ENCODE peak calls at places on chromosomes 1 and 21, in four cellular contexts. V is fibroblast of the aortic adventitia, X is tibial artery, L is GM10248. R is an unnamed sample.

GRCh38 chr1:159869173-159869572 is 6.7 kb upstream of the VSIG8 start:
- DNase-seq in L (no peak), X (no peak), V (peak), R (peak)

GRCh38 chr1:166395729-166396128 is 228.9 kb upstream of the FAM78B start:
- DNase-seq in X (no peak), L (no peak), V (no peak), R (no peak)

GRCh38 chr1:159949123-159949522 is 3.7 kb upstream of the IGSF9 start:
- DNase-seq in L (no peak), X (no peak), V (no peak), R (no peak)

GRCh38 chr1:82153282-82153630 is 352.5 kb downstream of the ADGRL2 start:
- DNase-seq in X (no peak), V (peak), L (no peak), R (no peak)

GRCh38 chr1:13624526-13624925 is 40.9 kb downstream of the PDPN start:
- DNase-seq in L (no peak), X (no peak), V (no peak), R (no peak)

GRCh38 chr1:240455228-240455821 is 156.6 kb downstream of the GREM2 start:
- DNase-seq in L (no peak), X (no peak), V (peak), R (no peak)

GRCh38 chr1:68168545-68169065 is 63.7 kb downstream of the WLS start:
- DNase-seq in V (peak), X (no peak), L (no peak), R (no peak)

GRCh38 chr1:235639586-235640205 is 9.9 kb downstream of the GNG4 start:
- DNase-seq in X (no peak), L (no peak), V (no peak), R (no peak)

GRCh38 chr1:212062832-212063438 is 27.4 kb downstream of the DTL start:
- DNase-seq in V (peak), L (peak), X (no peak), R (peak)

GRCh38 chr1:55640708-55641473 is 425.7 kb upstream of the USP24 start:
- DNase-seq in L (peak), X (peak), V (peak), R (peak)

GRCh38 chr1:13699510-13699909 is 478 bp upstream of the PRDM2 start:
- DNase-seq in X (no peak), L (peak), V (no peak), R (no peak)

GRCh38 chr1:58013237-58013636 is 533.3 kb downstream of the OMA1 start:
- DNase-seq in X (no peak), V (no peak), L (no peak), R (no peak)

GRCh38 chr1:55524013-55524412 is 308.8 kb upstream of the USP24 start:
- DNase-seq in V (no peak), L (no peak), X (no peak), R (no peak)

GRCh38 chr21:41316641-41317392 is at the start of gene FAM3B:
- DNase-seq in V (no peak), L (no peak), X (no peak), R (no peak)

GRCh38 chr1:243693764-243694163 is 156.3 kb downstream of the AKT3 start:
- DNase-seq in L (no peak), V (no peak), X (no peak), R (no peak)

GRCh38 chr1:178619523-178619922 is 105.5 kb upstream of the RALGPS2 start:
- DNase-seq in V (no peak), X (no peak), L (no peak), R (no peak)

GRCh38 chr1:20981903-20982695 is 194.6 kb downstream of the EIF4G3 start:
- DNase-seq in V (peak), X (no peak), L (no peak), R (peak)

GRCh38 chr21:42381347-42381984 is 14.4 kb downstream of the TMPRSS3 start:
- DNase-seq in X (no peak), V (peak), L (no peak), R (no peak)

GRCh38 chr1:200154069-200154767 is 126.7 kb downstream of the NR5A2 start:
- DNase-seq in X (no peak), V (no peak), L (peak), R (no peak)

GRCh38 chr1:237938553-237938952 is 47.8 kb upstream of the ZP4 start:
- DNase-seq in L (no peak), X (no peak), V (no peak), R (no peak)

GRCh38 chr1:27339213-27339612 is 2.6 kb upstream of the SYTL1 start:
- DNase-seq in V (no peak), X (no peak), L (no peak), R (no peak)

GRCh38 chr1:155669233-155670162 is 19.1 kb downstream of the YY1AP1 start:
- DNase-seq in X (no peak), L (no peak), V (no peak), R (no peak)

DNA sequence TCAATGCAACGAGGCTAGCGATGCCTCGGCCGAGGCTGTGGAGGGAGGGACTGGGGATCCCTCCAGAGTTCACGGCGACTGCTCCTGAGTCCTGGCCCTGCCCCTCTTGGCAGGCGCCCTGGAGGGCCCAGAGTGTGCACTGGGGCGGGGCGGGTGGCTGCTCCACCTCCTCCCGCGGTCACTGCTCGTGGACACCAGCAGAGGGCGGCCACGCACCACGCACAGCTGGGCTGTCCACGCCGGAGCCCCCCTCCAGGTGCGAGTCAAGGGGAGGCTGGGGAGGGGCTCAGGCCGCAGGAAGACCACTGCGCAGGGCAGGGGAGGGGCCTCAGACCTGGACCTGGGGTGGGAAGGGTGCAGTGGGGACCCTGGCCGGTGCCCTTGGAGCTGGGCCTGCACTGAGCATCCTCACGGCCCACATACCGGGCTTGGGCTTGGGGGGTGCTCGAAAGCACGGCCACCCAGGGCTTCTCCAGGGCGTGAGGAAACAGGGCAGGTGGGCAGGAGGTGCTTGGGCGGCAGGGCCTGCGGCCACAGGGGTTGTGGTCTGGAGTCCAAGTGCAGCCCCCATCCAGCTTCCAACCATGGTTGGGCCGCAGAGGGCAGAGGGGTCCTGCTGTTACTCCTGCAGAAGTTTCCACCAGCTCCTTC is 20.6 kb upstream of the TTC34 start:
- DNase-seq in X (no peak), L (no peak), V (no peak), R (no peak)
- TF ChIP-seq CTCF in X (peak), L (peak), V (no peak), R (peak)

DNA sequence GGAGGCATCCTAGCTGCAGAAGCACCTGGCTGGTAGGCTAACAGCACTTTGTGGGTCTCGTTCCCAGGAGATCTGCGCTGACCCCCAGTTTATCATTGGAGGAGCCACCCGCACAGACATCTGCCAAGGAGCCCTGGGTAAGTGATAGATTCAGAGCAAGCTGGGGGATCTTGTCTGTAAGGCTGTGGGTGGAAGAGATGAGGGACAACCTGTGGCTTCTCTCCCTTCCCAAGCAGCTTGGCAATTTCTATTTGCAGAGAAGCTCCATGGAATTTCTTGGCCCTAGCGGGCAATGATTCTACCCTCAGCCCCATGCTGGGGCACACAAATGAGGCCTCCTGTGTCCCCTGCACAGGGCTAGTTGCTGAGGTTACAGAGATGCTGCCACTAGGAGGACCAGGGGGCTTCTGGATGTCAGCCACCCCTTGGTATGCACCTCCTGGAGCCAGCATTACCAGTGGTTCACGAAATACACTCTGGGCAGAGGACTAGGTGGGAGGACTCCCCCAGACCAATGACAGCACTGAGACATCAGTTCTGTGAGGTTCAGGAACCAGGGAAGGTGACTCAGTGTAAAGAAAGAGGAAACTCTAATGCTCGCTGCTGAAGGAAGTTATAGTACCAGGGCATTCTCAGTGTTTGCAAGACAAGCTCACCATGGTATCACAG is 5.5 kb downstream of the CAPN2 start:
- DNase-seq in X (no peak), L (no peak), V (no peak), R (peak)
- TF ChIP-seq CTCF in X (no peak), L (no peak), V (no peak), R (peak)

GRCh38 chr1:36731226-36732037 is 248.7 kb upstream of the CSF3R start:
- DNase-seq in L (no peak), X (no peak), V (no peak), R (no peak)
- TF ChIP-seq CTCF in L (peak), X (no peak), V (no peak), R (no peak)

GRCh38 chr1:241985787-241986186 is 13.1 kb downstream of the MAP1LC3C start:
- DNase-seq in X (no peak), L (peak), V (peak), R (peak)
- TF ChIP-seq CTCF in X (no peak), L (peak), V (peak), R (peak)

GRCh38 chr1:233477359-233477758 is 136.5 kb upstream of the KCNK1 start:
- DNase-seq in X (no peak), L (no peak), V (no peak), R (no peak)
- TF ChIP-seq CTCF in X (no peak), L (no peak), V (no peak), R (no peak)

GRCh38 chr1:152497273-152497672 is 13.3 kb upstream of the LCE5A start:
- DNase-seq in X (no peak), V (no peak), L (no peak), R (peak)

GRCh38 chr1:152495066-152495675 is 15.4 kb upstream of the LCE5A start:
- DNase-seq in X (no peak), L (peak), V (peak), R (peak)
- TF ChIP-seq CTCF in X (no peak), L (peak), V (peak), R (peak)

DNA sequence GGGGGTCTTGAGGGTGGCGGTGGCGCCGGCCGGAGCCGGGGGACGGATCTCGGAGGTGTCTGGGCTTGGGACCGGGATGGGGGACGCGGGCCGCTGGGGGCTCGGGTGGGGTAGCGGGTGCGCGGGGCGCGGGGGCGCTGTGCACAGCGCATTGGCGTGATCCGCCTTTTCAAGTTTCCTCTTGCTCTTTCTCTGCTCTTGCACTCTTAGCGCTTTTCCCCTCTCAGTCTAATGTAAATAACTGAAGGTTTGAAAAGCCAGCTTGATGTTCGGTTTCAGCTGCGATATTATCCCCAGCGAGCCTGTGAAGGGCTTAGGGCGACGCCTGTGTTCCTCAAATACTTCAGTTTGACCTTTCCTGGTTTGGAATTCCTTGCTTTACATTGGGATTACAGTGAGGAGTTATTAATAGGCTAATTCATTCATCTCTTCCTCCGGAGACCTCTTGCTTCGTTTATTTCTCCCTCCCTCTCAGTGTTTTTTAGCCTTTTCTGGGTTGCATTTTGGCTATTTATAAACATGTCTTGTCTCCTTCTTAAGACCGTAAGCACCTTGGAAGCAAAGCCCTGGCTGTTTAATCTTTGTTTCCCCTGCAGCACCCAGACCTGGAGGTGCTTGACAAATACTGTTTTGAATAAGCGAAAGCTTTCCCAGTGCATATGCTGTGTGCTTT is 673 bp downstream of the RAB4A start:
- DNase-seq in L (peak), V (peak), X (no peak), R (no peak)
- TF ChIP-seq CTCF in L (no peak), V (no peak), X (no peak), R (peak)

DNA sequence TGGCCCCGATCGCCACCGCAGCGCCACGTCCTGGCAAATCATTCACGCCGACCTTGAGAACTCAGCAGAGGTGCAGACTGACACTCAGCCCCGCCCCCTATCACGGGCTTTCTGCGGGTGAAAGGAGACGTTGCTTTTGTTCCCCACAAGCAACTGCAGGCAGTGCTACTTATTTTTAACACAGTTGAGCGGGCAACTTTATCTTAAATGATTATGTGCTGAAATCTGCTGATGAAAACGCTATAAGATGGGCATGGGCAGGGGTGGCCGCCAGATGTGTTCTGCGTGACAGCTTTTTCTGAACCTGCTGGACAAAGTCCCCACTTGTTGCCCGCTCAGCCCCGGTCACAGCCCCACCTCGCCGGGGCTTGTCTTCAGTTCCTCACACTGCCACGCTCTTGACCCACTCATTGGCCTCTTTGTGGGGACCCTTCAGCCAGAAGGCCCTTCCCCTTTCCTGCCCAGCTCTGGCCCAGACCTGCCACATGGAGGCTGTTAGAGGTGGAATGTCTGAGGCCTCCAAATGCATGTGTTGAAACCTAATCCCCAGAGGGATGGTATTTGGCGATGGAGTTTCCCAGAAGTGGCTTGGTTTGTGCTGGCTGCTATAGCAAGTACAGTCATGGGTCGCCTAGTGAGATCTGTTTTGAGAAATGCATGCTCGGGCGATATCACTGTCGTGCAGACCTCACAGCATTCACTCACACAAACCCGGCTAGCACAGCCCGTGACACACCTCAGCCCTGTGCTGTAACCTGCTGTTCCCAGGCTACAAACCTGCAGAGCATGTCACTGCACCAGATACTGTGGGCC is 15.7 kb upstream of the PDXK start:
- DNase-seq in L (no peak), V (peak), X (no peak), R (peak)
- TF ChIP-seq CTCF in L (no peak), V (no peak), X (no peak), R (no peak)

DNA sequence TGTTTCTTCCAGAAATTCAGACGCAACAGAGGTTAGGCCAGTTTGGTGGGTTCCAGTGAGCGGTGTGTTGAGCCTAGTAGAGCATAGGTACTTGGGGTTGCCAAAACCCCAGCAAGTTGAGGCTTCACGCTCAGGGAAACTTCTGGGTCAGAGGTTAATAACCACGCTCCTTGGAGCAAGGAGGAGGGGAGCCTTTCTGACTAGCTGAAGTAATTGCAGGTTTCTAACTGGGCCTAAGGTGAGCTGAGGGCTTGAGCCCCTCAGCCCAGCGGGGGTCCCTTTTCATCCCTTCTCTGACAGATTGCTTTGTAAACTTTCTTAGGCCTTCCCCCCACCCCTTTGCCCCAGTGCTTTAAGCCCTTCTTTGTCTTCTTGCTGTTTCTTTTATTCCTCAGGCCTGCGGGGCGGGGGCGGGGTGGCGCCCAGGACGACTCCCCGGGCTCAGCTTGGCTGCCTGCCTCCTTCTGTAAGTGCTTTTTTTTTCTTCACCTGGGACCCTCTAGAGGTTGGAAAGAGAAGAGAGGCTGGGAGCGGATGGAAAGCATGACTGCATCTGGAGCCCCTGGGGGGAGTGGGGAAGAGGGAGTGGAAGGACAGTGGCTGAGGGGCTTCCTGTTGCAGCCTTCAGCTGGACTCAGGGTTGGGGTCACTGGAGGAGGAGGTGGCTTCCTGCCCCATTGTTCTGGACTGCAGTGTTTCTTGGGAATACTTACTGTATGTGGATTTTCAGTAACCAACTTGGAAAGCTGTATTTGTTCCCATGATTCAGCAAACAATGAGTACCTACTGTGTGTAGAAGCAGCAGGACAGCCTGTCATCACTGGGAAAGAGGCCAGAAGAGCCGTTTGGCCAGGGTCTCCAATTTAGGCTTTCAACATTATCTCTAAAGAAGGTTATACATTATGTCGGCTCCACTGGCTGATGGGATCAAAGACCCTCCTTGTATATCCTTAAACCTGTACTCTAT is 1.4 kb upstream of the ZNF436 start:
- DNase-seq in V (no peak), L (no peak), X (no peak), R (no peak)
- TF ChIP-seq CTCF in V (no peak), L (no peak), X (no peak), R (peak)